ENCODE peak calls at places on chromosomes 4 and X, in nine cellular contexts. One of them, this sample, is unnamed.

GRCh38 chrX:115021121-115021520 is 3.7 kb upstream of the IL13RA2 start:
- DNase-seq in stimulated activated CD4-positive, alpha-beta T cell treated with anti-CD3 and anti-CD28 coated beads, Interleukin-12 subunit alpha, Interleukin-12 subunit beta, amount 100 ng/mL, for 4 hours: no peak
- DNase-seq in stimulated activated CD8-positive, alpha-beta memory T cell treated with anti-CD3 and anti-CD28 coated beads, Interleukin-7, amount 100 ng/mL, for 48 hours: no peak
- DNase-seq in NCI-H1105: no peak
- DNase-seq in G401: no peak
- DNase-seq in H9: no peak
- DNase-seq in AG09319: no peak
- DNase-seq in IMR-90: peak
- DNase-seq in NB4: no peak
- DNase-seq in this sample: no peak

GRCh38 chr4:163556169-163556568 is 61.7 kb downstream of the TMA16 start:
- DNase-seq in NB4: no peak
- DNase-seq in H9: no peak
- DNase-seq in stimulated activated CD4-positive, alpha-beta T cell treated with anti-CD3 and anti-CD28 coated beads, Interleukin-12 subunit alpha, Interleukin-12 subunit beta, amount 100 ng/mL, for 4 hours: no peak
- DNase-seq in G401: no peak
- DNase-seq in AG09319: no peak
- DNase-seq in IMR-90: peak
- DNase-seq in stimulated activated CD8-positive, alpha-beta memory T cell treated with anti-CD3 and anti-CD28 coated beads, Interleukin-7, amount 100 ng/mL, for 48 hours: no peak
- DNase-seq in NCI-H1105: no peak
- DNase-seq in this sample: peak

GRCh38 chr4:13244342-13244905 is 239.7 kb downstream of the RAB28 start:
- DNase-seq in IMR-90: no peak
- DNase-seq in stimulated activated CD4-positive, alpha-beta T cell treated with anti-CD3 and anti-CD28 coated beads, Interleukin-12 subunit alpha, Interleukin-12 subunit beta, amount 100 ng/mL, for 4 hours: no peak
- DNase-seq in NCI-H1105: no peak
- DNase-seq in stimulated activated CD8-positive, alpha-beta memory T cell treated with anti-CD3 and anti-CD28 coated beads, Interleukin-7, amount 100 ng/mL, for 48 hours: no peak
- DNase-seq in AG09319: no peak
- DNase-seq in G401: no peak
- DNase-seq in H9: no peak
- DNase-seq in NB4: no peak
- DNase-seq in this sample: no peak

GRCh38 chrX:40009890-40010289 is 87.9 kb downstream of the BCOR start:
- DNase-seq in H9: peak
- DNase-seq in stimulated activated CD4-positive, alpha-beta T cell treated with anti-CD3 and anti-CD28 coated beads, Interleukin-12 subunit alpha, Interleukin-12 subunit beta, amount 100 ng/mL, for 4 hours: no peak
- DNase-seq in AG09319: no peak
- DNase-seq in stimulated activated CD8-positive, alpha-beta memory T cell treated with anti-CD3 and anti-CD28 coated beads, Interleukin-7, amount 100 ng/mL, for 48 hours: no peak
- DNase-seq in NB4: no peak
- DNase-seq in IMR-90: no peak
- DNase-seq in NCI-H1105: no peak
- DNase-seq in G401: no peak
- DNase-seq in this sample: no peak

GRCh38 chr4:143335979-143336827 is 473 bp upstream of the GAB1 start:
- DNase-seq in H9: peak
- DNase-seq in stimulated activated CD4-positive, alpha-beta T cell treated with anti-CD3 and anti-CD28 coated beads, Interleukin-12 subunit alpha, Interleukin-12 subunit beta, amount 100 ng/mL, for 4 hours: peak
- DNase-seq in NB4: peak
- DNase-seq in AG09319: peak
- DNase-seq in IMR-90: peak
- DNase-seq in G401: peak
- DNase-seq in NCI-H1105: peak
- DNase-seq in stimulated activated CD8-positive, alpha-beta memory T cell treated with anti-CD3 and anti-CD28 coated beads, Interleukin-7, amount 100 ng/mL, for 48 hours: peak
- DNase-seq in this sample: peak

GRCh38 chr4:110669663-110670062 is 46.8 kb upstream of the PITX2 start:
- DNase-seq in stimulated activated CD4-positive, alpha-beta T cell treated with anti-CD3 and anti-CD28 coated beads, Interleukin-12 subunit alpha, Interleukin-12 subunit beta, amount 100 ng/mL, for 4 hours: no peak
- DNase-seq in NCI-H1105: no peak
- DNase-seq in IMR-90: no peak
- DNase-seq in AG09319: no peak
- DNase-seq in G401: no peak
- DNase-seq in stimulated activated CD8-positive, alpha-beta memory T cell treated with anti-CD3 and anti-CD28 coated beads, Interleukin-7, amount 100 ng/mL, for 48 hours: no peak
- DNase-seq in NB4: no peak
- DNase-seq in H9: no peak
- DNase-seq in this sample: peak

GRCh38 chr4:41890085-41890484 is 45.1 kb upstream of the TMEM33 start:
- DNase-seq in stimulated activated CD4-positive, alpha-beta T cell treated with anti-CD3 and anti-CD28 coated beads, Interleukin-12 subunit alpha, Interleukin-12 subunit beta, amount 100 ng/mL, for 4 hours: no peak
- DNase-seq in H9: no peak
- DNase-seq in AG09319: no peak
- DNase-seq in IMR-90: no peak
- DNase-seq in G401: no peak
- DNase-seq in NB4: no peak
- DNase-seq in NCI-H1105: no peak
- DNase-seq in stimulated activated CD8-positive, alpha-beta memory T cell treated with anti-CD3 and anti-CD28 coated beads, Interleukin-7, amount 100 ng/mL, for 48 hours: no peak
- DNase-seq in this sample: no peak

GRCh38 chr4:189084671-189085070 is 856.0 kb upstream of the FRG1 start:
- DNase-seq in G401: no peak
- DNase-seq in AG09319: no peak
- DNase-seq in NB4: peak
- DNase-seq in stimulated activated CD4-positive, alpha-beta T cell treated with anti-CD3 and anti-CD28 coated beads, Interleukin-12 subunit alpha, Interleukin-12 subunit beta, amount 100 ng/mL, for 4 hours: no peak
- DNase-seq in NCI-H1105: no peak
- DNase-seq in H9: peak
- DNase-seq in IMR-90: no peak
- DNase-seq in stimulated activated CD8-positive, alpha-beta memory T cell treated with anti-CD3 and anti-CD28 coated beads, Interleukin-7, amount 100 ng/mL, for 48 hours: no peak
- DNase-seq in this sample: no peak

GRCh38 chr4:56400560-56400959 is 13.3 kb upstream of the AASDH start:
- DNase-seq in H9: peak
- DNase-seq in AG09319: no peak
- DNase-seq in NB4: no peak
- DNase-seq in IMR-90: no peak
- DNase-seq in NCI-H1105: no peak
- DNase-seq in stimulated activated CD4-positive, alpha-beta T cell treated with anti-CD3 and anti-CD28 coated beads, Interleukin-12 subunit alpha, Interleukin-12 subunit beta, amount 100 ng/mL, for 4 hours: no peak
- DNase-seq in stimulated activated CD8-positive, alpha-beta memory T cell treated with anti-CD3 and anti-CD28 coated beads, Interleukin-7, amount 100 ng/mL, for 48 hours: no peak
- DNase-seq in G401: no peak
- DNase-seq in this sample: no peak

GRCh38 chr4:6768539-6768905 is 14.0 kb upstream of the KIAA0232 start:
- DNase-seq in IMR-90: peak
- DNase-seq in G401: no peak
- DNase-seq in H9: no peak
- DNase-seq in AG09319: no peak
- DNase-seq in NCI-H1105: no peak
- DNase-seq in NB4: peak
- DNase-seq in stimulated activated CD4-positive, alpha-beta T cell treated with anti-CD3 and anti-CD28 coated beads, Interleukin-12 subunit alpha, Interleukin-12 subunit beta, amount 100 ng/mL, for 4 hours: no peak
- DNase-seq in stimulated activated CD8-positive, alpha-beta memory T cell treated with anti-CD3 and anti-CD28 coated beads, Interleukin-7, amount 100 ng/mL, for 48 hours: no peak
- DNase-seq in this sample: peak

GRCh38 chrX:42967681-42968080 is 189.7 kb upstream of the PPP1R2C start:
- DNase-seq in AG09319: no peak
- DNase-seq in NB4: no peak
- DNase-seq in H9: no peak
- DNase-seq in G401: no peak
- DNase-seq in IMR-90: no peak
- DNase-seq in NCI-H1105: no peak
- DNase-seq in stimulated activated CD8-positive, alpha-beta memory T cell treated with anti-CD3 and anti-CD28 coated beads, Interleukin-7, amount 100 ng/mL, for 48 hours: no peak
- DNase-seq in stimulated activated CD4-positive, alpha-beta T cell treated with anti-CD3 and anti-CD28 coated beads, Interleukin-12 subunit alpha, Interleukin-12 subunit beta, amount 100 ng/mL, for 4 hours: no peak
- DNase-seq in this sample: no peak

GRCh38 chr4:113700602-113701150 is 60.9 kb downstream of the CAMK2D start:
- DNase-seq in IMR-90: no peak
- DNase-seq in G401: peak
- DNase-seq in stimulated activated CD4-positive, alpha-beta T cell treated with anti-CD3 and anti-CD28 coated beads, Interleukin-12 subunit alpha, Interleukin-12 subunit beta, amount 100 ng/mL, for 4 hours: no peak
- DNase-seq in NCI-H1105: no peak
- DNase-seq in AG09319: no peak
- DNase-seq in H9: no peak
- DNase-seq in stimulated activated CD8-positive, alpha-beta memory T cell treated with anti-CD3 and anti-CD28 coated beads, Interleukin-7, amount 100 ng/mL, for 48 hours: no peak
- DNase-seq in NB4: no peak
- DNase-seq in this sample: peak

GRCh38 chr4:8428288-8429097 is 12.0 kb downstream of the ACOX3 start:
- DNase-seq in stimulated activated CD4-positive, alpha-beta T cell treated with anti-CD3 and anti-CD28 coated beads, Interleukin-12 subunit alpha, Interleukin-12 subunit beta, amount 100 ng/mL, for 4 hours: peak
- DNase-seq in IMR-90: peak
- DNase-seq in NCI-H1105: peak
- DNase-seq in NB4: peak
- DNase-seq in stimulated activated CD8-positive, alpha-beta memory T cell treated with anti-CD3 and anti-CD28 coated beads, Interleukin-7, amount 100 ng/mL, for 48 hours: peak
- DNase-seq in H9: peak
- DNase-seq in AG09319: peak
- DNase-seq in G401: peak
- DNase-seq in this sample: peak

GRCh38 chr4:147498031-147498700 is 17.3 kb downstream of the EDNRA start:
- DNase-seq in G401: no peak
- DNase-seq in stimulated activated CD4-positive, alpha-beta T cell treated with anti-CD3 and anti-CD28 coated beads, Interleukin-12 subunit alpha, Interleukin-12 subunit beta, amount 100 ng/mL, for 4 hours: no peak
- DNase-seq in IMR-90: peak
- DNase-seq in AG09319: no peak
- DNase-seq in NB4: no peak
- DNase-seq in NCI-H1105: no peak
- DNase-seq in stimulated activated CD8-positive, alpha-beta memory T cell treated with anti-CD3 and anti-CD28 coated beads, Interleukin-7, amount 100 ng/mL, for 48 hours: no peak
- DNase-seq in H9: no peak
- DNase-seq in this sample: peak

GRCh38 chr4:3396611-3397010 is 45.2 kb upstream of the HGFAC start:
- DNase-seq in stimulated activated CD4-positive, alpha-beta T cell treated with anti-CD3 and anti-CD28 coated beads, Interleukin-12 subunit alpha, Interleukin-12 subunit beta, amount 100 ng/mL, for 4 hours: no peak
- DNase-seq in NB4: no peak
- DNase-seq in H9: no peak
- DNase-seq in stimulated activated CD8-positive, alpha-beta memory T cell treated with anti-CD3 and anti-CD28 coated beads, Interleukin-7, amount 100 ng/mL, for 48 hours: no peak
- DNase-seq in AG09319: no peak
- DNase-seq in NCI-H1105: no peak
- DNase-seq in IMR-90: no peak
- DNase-seq in G401: no peak
- DNase-seq in this sample: no peak

GRCh38 chr4:76235407-76235806 is 16.1 kb upstream of the FAM47E start:
- DNase-seq in stimulated activated CD8-positive, alpha-beta memory T cell treated with anti-CD3 and anti-CD28 coated beads, Interleukin-7, amount 100 ng/mL, for 48 hours: no peak
- DNase-seq in NCI-H1105: no peak
- DNase-seq in H9: no peak
- DNase-seq in NB4: no peak
- DNase-seq in stimulated activated CD4-positive, alpha-beta T cell treated with anti-CD3 and anti-CD28 coated beads, Interleukin-12 subunit alpha, Interleukin-12 subunit beta, amount 100 ng/mL, for 4 hours: no peak
- DNase-seq in G401: no peak
- DNase-seq in IMR-90: no peak
- DNase-seq in AG09319: no peak
- DNase-seq in this sample: no peak

GRCh38 chrX:107597791-107598190 is 30.5 kb upstream of the PRPS1 start:
- DNase-seq in NB4: no peak
- DNase-seq in NCI-H1105: no peak
- DNase-seq in H9: no peak
- DNase-seq in stimulated activated CD4-positive, alpha-beta T cell treated with anti-CD3 and anti-CD28 coated beads, Interleukin-12 subunit alpha, Interleukin-12 subunit beta, amount 100 ng/mL, for 4 hours: no peak
- DNase-seq in stimulated activated CD8-positive, alpha-beta memory T cell treated with anti-CD3 and anti-CD28 coated beads, Interleukin-7, amount 100 ng/mL, for 48 hours: no peak
- DNase-seq in IMR-90: no peak
- DNase-seq in G401: no peak
- DNase-seq in AG09319: no peak
- DNase-seq in this sample: no peak

GRCh38 chrX:46376246-46376885 is 168.9 kb downstream of the ZNF674 start:
- DNase-seq in G401: peak
- DNase-seq in AG09319: peak
- DNase-seq in NB4: peak
- DNase-seq in H9: peak
- DNase-seq in IMR-90: peak
- DNase-seq in NCI-H1105: no peak
- DNase-seq in stimulated activated CD8-positive, alpha-beta memory T cell treated with anti-CD3 and anti-CD28 coated beads, Interleukin-7, amount 100 ng/mL, for 48 hours: no peak
- DNase-seq in stimulated activated CD4-positive, alpha-beta T cell treated with anti-CD3 and anti-CD28 coated beads, Interleukin-12 subunit alpha, Interleukin-12 subunit beta, amount 100 ng/mL, for 4 hours: peak
- DNase-seq in this sample: peak

GRCh38 chr4:73450398-73451004 is 14.5 kb downstream of the AFP start:
- DNase-seq in IMR-90: peak
- DNase-seq in stimulated activated CD8-positive, alpha-beta memory T cell treated with anti-CD3 and anti-CD28 coated beads, Interleukin-7, amount 100 ng/mL, for 48 hours: no peak
- DNase-seq in H9: peak
- DNase-seq in stimulated activated CD4-positive, alpha-beta T cell treated with anti-CD3 and anti-CD28 coated beads, Interleukin-12 subunit alpha, Interleukin-12 subunit beta, amount 100 ng/mL, for 4 hours: no peak
- DNase-seq in AG09319: peak
- DNase-seq in NB4: no peak
- DNase-seq in G401: peak
- DNase-seq in NCI-H1105: peak
- DNase-seq in this sample: peak

GRCh38 chr4:88737304-88738015 is 39.8 kb upstream of the NAP1L5 start:
- DNase-seq in NCI-H1105: peak
- DNase-seq in AG09319: no peak
- DNase-seq in G401: peak
- DNase-seq in NB4: no peak
- DNase-seq in stimulated activated CD4-positive, alpha-beta T cell treated with anti-CD3 and anti-CD28 coated beads, Interleukin-12 subunit alpha, Interleukin-12 subunit beta, amount 100 ng/mL, for 4 hours: peak
- DNase-seq in stimulated activated CD8-positive, alpha-beta memory T cell treated with anti-CD3 and anti-CD28 coated beads, Interleukin-7, amount 100 ng/mL, for 48 hours: no peak
- DNase-seq in H9: no peak
- DNase-seq in IMR-90: peak
- DNase-seq in this sample: peak

GRCh38 chrX:110181459-110182137 is 136.3 kb downstream of the AMMECR1 start:
- DNase-seq in G401: no peak
- DNase-seq in NB4: no peak
- DNase-seq in stimulated activated CD4-positive, alpha-beta T cell treated with anti-CD3 and anti-CD28 coated beads, Interleukin-12 subunit alpha, Interleukin-12 subunit beta, amount 100 ng/mL, for 4 hours: no peak
- DNase-seq in stimulated activated CD8-positive, alpha-beta memory T cell treated with anti-CD3 and anti-CD28 coated beads, Interleukin-7, amount 100 ng/mL, for 48 hours: no peak
- DNase-seq in IMR-90: no peak
- DNase-seq in H9: no peak
- DNase-seq in AG09319: no peak
- DNase-seq in NCI-H1105: no peak
- DNase-seq in this sample: no peak

GRCh38 chr4:38387348-38387747 is 276.7 kb upstream of the KLF3 start:
- DNase-seq in NCI-H1105: peak
- DNase-seq in AG09319: no peak
- DNase-seq in G401: no peak
- DNase-seq in IMR-90: peak
- DNase-seq in NB4: no peak
- DNase-seq in stimulated activated CD4-positive, alpha-beta T cell treated with anti-CD3 and anti-CD28 coated beads, Interleukin-12 subunit alpha, Interleukin-12 subunit beta, amount 100 ng/mL, for 4 hours: no peak
- DNase-seq in stimulated activated CD8-positive, alpha-beta memory T cell treated with anti-CD3 and anti-CD28 coated beads, Interleukin-7, amount 100 ng/mL, for 48 hours: no peak
- DNase-seq in H9: no peak
- DNase-seq in this sample: no peak

GRCh38 chr4:130029442-130029841 is 933.5 kb downstream of the C4orf33 start:
- DNase-seq in NB4: no peak
- DNase-seq in NCI-H1105: no peak
- DNase-seq in G401: no peak
- DNase-seq in stimulated activated CD4-positive, alpha-beta T cell treated with anti-CD3 and anti-CD28 coated beads, Interleukin-12 subunit alpha, Interleukin-12 subunit beta, amount 100 ng/mL, for 4 hours: no peak
- DNase-seq in stimulated activated CD8-positive, alpha-beta memory T cell treated with anti-CD3 and anti-CD28 coated beads, Interleukin-7, amount 100 ng/mL, for 48 hours: no peak
- DNase-seq in IMR-90: no peak
- DNase-seq in H9: no peak
- DNase-seq in AG09319: no peak
- DNase-seq in this sample: no peak

GRCh38 chrX:118727686-118728339 is 407 bp downstream of the IL13RA1 start:
- DNase-seq in NB4: peak
- DNase-seq in G401: no peak
- DNase-seq in AG09319: no peak
- DNase-seq in stimulated activated CD4-positive, alpha-beta T cell treated with anti-CD3 and anti-CD28 coated beads, Interleukin-12 subunit alpha, Interleukin-12 subunit beta, amount 100 ng/mL, for 4 hours: no peak
- DNase-seq in H9: no peak
- DNase-seq in IMR-90: peak
- DNase-seq in stimulated activated CD8-positive, alpha-beta memory T cell treated with anti-CD3 and anti-CD28 coated beads, Interleukin-7, amount 100 ng/mL, for 48 hours: no peak
- DNase-seq in NCI-H1105: no peak
- DNase-seq in this sample: peak

GRCh38 chr4:79650794-79651431 is 242.9 kb upstream of the GK2 start:
- DNase-seq in IMR-90: peak
- DNase-seq in stimulated activated CD8-positive, alpha-beta memory T cell treated with anti-CD3 and anti-CD28 coated beads, Interleukin-7, amount 100 ng/mL, for 48 hours: no peak
- DNase-seq in stimulated activated CD4-positive, alpha-beta T cell treated with anti-CD3 and anti-CD28 coated beads, Interleukin-12 subunit alpha, Interleukin-12 subunit beta, amount 100 ng/mL, for 4 hours: no peak
- DNase-seq in NB4: peak
- DNase-seq in NCI-H1105: no peak
- DNase-seq in H9: no peak
- DNase-seq in G401: no peak
- DNase-seq in AG09319: peak
- DNase-seq in this sample: peak

GRCh38 chrX:39580043-39580442 is 517.7 kb downstream of the BCOR start:
- DNase-seq in H9: no peak
- DNase-seq in AG09319: no peak
- DNase-seq in IMR-90: no peak
- DNase-seq in NCI-H1105: no peak
- DNase-seq in stimulated activated CD8-positive, alpha-beta memory T cell treated with anti-CD3 and anti-CD28 coated beads, Interleukin-7, amount 100 ng/mL, for 48 hours: no peak
- DNase-seq in NB4: no peak
- DNase-seq in stimulated activated CD4-positive, alpha-beta T cell treated with anti-CD3 and anti-CD28 coated beads, Interleukin-12 subunit alpha, Interleukin-12 subunit beta, amount 100 ng/mL, for 4 hours: no peak
- DNase-seq in G401: peak
- DNase-seq in this sample: no peak

GRCh38 chr4:83329521-83330105 is 5.0 kb downstream of the HPSE start:
- DNase-seq in NCI-H1105: no peak
- DNase-seq in G401: no peak
- DNase-seq in stimulated activated CD4-positive, alpha-beta T cell treated with anti-CD3 and anti-CD28 coated beads, Interleukin-12 subunit alpha, Interleukin-12 subunit beta, amount 100 ng/mL, for 4 hours: no peak
- DNase-seq in NB4: no peak
- DNase-seq in H9: no peak
- DNase-seq in AG09319: no peak
- DNase-seq in IMR-90: peak
- DNase-seq in stimulated activated CD8-positive, alpha-beta memory T cell treated with anti-CD3 and anti-CD28 coated beads, Interleukin-7, amount 100 ng/mL, for 48 hours: no peak
- DNase-seq in this sample: no peak

GRCh38 chr4:71214578-71214977 is 124.2 kb upstream of the SLC4A4 start:
- DNase-seq in stimulated activated CD8-positive, alpha-beta memory T cell treated with anti-CD3 and anti-CD28 coated beads, Interleukin-7, amount 100 ng/mL, for 48 hours: no peak
- DNase-seq in NCI-H1105: no peak
- DNase-seq in IMR-90: no peak
- DNase-seq in NB4: no peak
- DNase-seq in G401: no peak
- DNase-seq in H9: no peak
- DNase-seq in AG09319: no peak
- DNase-seq in stimulated activated CD4-positive, alpha-beta T cell treated with anti-CD3 and anti-CD28 coated beads, Interleukin-12 subunit alpha, Interleukin-12 subunit beta, amount 100 ng/mL, for 4 hours: no peak
- DNase-seq in this sample: no peak

GRCh38 chr4:153234923-153235322 is 30.7 kb downstream of the TRIM2 start:
- DNase-seq in NB4: no peak
- DNase-seq in NCI-H1105: no peak
- DNase-seq in H9: no peak
- DNase-seq in AG09319: no peak
- DNase-seq in stimulated activated CD8-positive, alpha-beta memory T cell treated with anti-CD3 and anti-CD28 coated beads, Interleukin-7, amount 100 ng/mL, for 48 hours: no peak
- DNase-seq in stimulated activated CD4-positive, alpha-beta T cell treated with anti-CD3 and anti-CD28 coated beads, Interleukin-12 subunit alpha, Interleukin-12 subunit beta, amount 100 ng/mL, for 4 hours: no peak
- DNase-seq in IMR-90: peak
- DNase-seq in G401: no peak
- DNase-seq in this sample: peak

GRCh38 chrX:57647020-57647419 is 33.0 kb downstream of the NLRP2B start:
- DNase-seq in stimulated activated CD4-positive, alpha-beta T cell treated with anti-CD3 and anti-CD28 coated beads, Interleukin-12 subunit alpha, Interleukin-12 subunit beta, amount 100 ng/mL, for 4 hours: no peak
- DNase-seq in stimulated activated CD8-positive, alpha-beta memory T cell treated with anti-CD3 and anti-CD28 coated beads, Interleukin-7, amount 100 ng/mL, for 48 hours: no peak
- DNase-seq in H9: no peak
- DNase-seq in IMR-90: no peak
- DNase-seq in AG09319: no peak
- DNase-seq in NCI-H1105: no peak
- DNase-seq in NB4: no peak
- DNase-seq in G401: no peak
- DNase-seq in this sample: no peak

GRCh38 chrX:2484232-2484631 is 16.5 kb downstream of the DHRSX start:
- DNase-seq in AG09319: no peak
- DNase-seq in NB4: no peak
- DNase-seq in G401: no peak
- DNase-seq in stimulated activated CD8-positive, alpha-beta memory T cell treated with anti-CD3 and anti-CD28 coated beads, Interleukin-7, amount 100 ng/mL, for 48 hours: no peak
- DNase-seq in stimulated activated CD4-positive, alpha-beta T cell treated with anti-CD3 and anti-CD28 coated beads, Interleukin-12 subunit alpha, Interleukin-12 subunit beta, amount 100 ng/mL, for 4 hours: no peak
- DNase-seq in IMR-90: no peak
- DNase-seq in NCI-H1105: no peak
- DNase-seq in H9: no peak
- DNase-seq in this sample: no peak